ENCODE peak calls at places on chromosomes 6 and 20, in four cellular contexts. One of them, this sample, is unnamed.

GRCh38 chr6:111642463-111643158 is 36.9 kb upstream of the TRAF3IP2 start:
- DNase-seq in astrocyte: peak; percentile 28
- DNase-seq in heart left ventricle: no peak
- DNase-seq in IMR-90: peak; percentile 66
- DNase-seq in this sample: peak; percentile 68

GRCh38 chr20:3283222-3283820 is 44.3 kb upstream of the SLC4A11 start:
- DNase-seq in astrocyte: no peak
- DNase-seq in IMR-90: no peak
- DNase-seq in heart left ventricle: no peak
- DNase-seq in this sample: no peak

GRCh38 chr20:23937303-23938117 is 51.1 kb downstream of the GGTLC1 start:
- DNase-seq in IMR-90: peak; percentile 36
- DNase-seq in astrocyte: no peak
- DNase-seq in heart left ventricle: no peak
- DNase-seq in this sample: peak; percentile 57

GRCh38 chr20:2840138-2840966 is at the start of the genes PCED1A and VPS16:
- DNase-seq in IMR-90: peak; percentile 85
- DNase-seq in heart left ventricle: peak; percentile 95
- DNase-seq in astrocyte: peak; percentile 75
- DNase-seq in this sample: peak; percentile 50

GRCh38 chr6:19538086-19538485 is 299.1 kb upstream of the ID4 start:
- DNase-seq in astrocyte: no peak
- DNase-seq in IMR-90: no peak
- DNase-seq in heart left ventricle: no peak
- DNase-seq in this sample: peak; percentile 97

GRCh38 chr6:169789944-169790927 is 38.8 kb downstream of the ERMARD start:
- DNase-seq in astrocyte: peak; percentile 69
- DNase-seq in heart left ventricle: peak; percentile 89
- DNase-seq in IMR-90: peak; percentile 59
- DNase-seq in this sample: peak; percentile 74

GRCh38 chr6:18488004-18488403 is 100.9 kb downstream of the RNF144B start:
- DNase-seq in astrocyte: peak; percentile 47
- DNase-seq in heart left ventricle: no peak
- DNase-seq in IMR-90: no peak
- DNase-seq in this sample: peak; percentile 44

GRCh38 chr20:48789185-48789668 is 38.6 kb downstream of the PREX1 start:
- DNase-seq in IMR-90: no peak
- DNase-seq in astrocyte: no peak
- DNase-seq in heart left ventricle: no peak
- DNase-seq in this sample: no peak

GRCh38 chr6:167827588-167828324 is 1.0 kb downstream of the AFDN start:
- DNase-seq in astrocyte: no peak
- DNase-seq in IMR-90: peak; percentile 18
- DNase-seq in heart left ventricle: peak; percentile 72
- DNase-seq in this sample: no peak

GRCh38 chr20:47610247-47610944 is 108.7 kb downstream of the NCOA3 start:
- DNase-seq in heart left ventricle: no peak
- DNase-seq in IMR-90: peak; percentile 92
- DNase-seq in astrocyte: peak; percentile 92
- DNase-seq in this sample: peak; percentile 83

GRCh38 chr20:47502801-47503239 is 1.1 kb downstream of the NCOA3 start:
- DNase-seq in astrocyte: peak; percentile 33
- DNase-seq in IMR-90: peak; percentile 62
- DNase-seq in heart left ventricle: no peak
- DNase-seq in this sample: peak; percentile 51

GRCh38 chr6:7204726-7205125 is 97.0 kb downstream of the RREB1 start:
- DNase-seq in heart left ventricle: no peak
- DNase-seq in astrocyte: peak; percentile 52
- DNase-seq in IMR-90: peak; percentile 20
- DNase-seq in this sample: no peak

GRCh38 chr20:58982406-58983114 is 1.5 kb downstream of the NELFCD start:
- DNase-seq in heart left ventricle: no peak
- DNase-seq in astrocyte: no peak
- DNase-seq in IMR-90: no peak
- DNase-seq in this sample: no peak

GRCh38 chr6:30875244-30876038 is 8.9 kb upstream of the DDR1 start:
- DNase-seq in IMR-90: no peak
- DNase-seq in heart left ventricle: no peak
- DNase-seq in astrocyte: no peak
- DNase-seq in this sample: peak; percentile 62

GRCh38 chr20:14523090-14523489 is 185.7 kb upstream of the FLRT3 start:
- DNase-seq in astrocyte: no peak
- DNase-seq in heart left ventricle: no peak
- DNase-seq in IMR-90: no peak
- DNase-seq in this sample: peak; percentile 92

GRCh38 chr20:20206788-20207187 is 154.5 kb downstream of the CFAP61 start:
- DNase-seq in astrocyte: no peak
- DNase-seq in IMR-90: no peak
- DNase-seq in heart left ventricle: no peak
- DNase-seq in this sample: no peak

GRCh38 chr20:24934716-24935115 is 14.4 kb upstream of the CST7 start:
- DNase-seq in IMR-90: no peak
- DNase-seq in astrocyte: no peak
- DNase-seq in heart left ventricle: no peak
- DNase-seq in this sample: no peak

GRCh38 chr6:88806728-88807127 is 156.7 kb downstream of the RNGTT start:
- DNase-seq in heart left ventricle: no peak
- DNase-seq in IMR-90: no peak
- DNase-seq in astrocyte: no peak
- DNase-seq in this sample: no peak

GRCh38 chr20:17895641-17896246 is 72.8 kb downstream of the SNX5 start:
- DNase-seq in astrocyte: peak; percentile 63
- DNase-seq in heart left ventricle: peak; percentile 81
- DNase-seq in IMR-90: peak; percentile 70
- DNase-seq in this sample: peak; percentile 40

GRCh38 chr20:7302256-7302655 is 534.8 kb downstream of the BMP2 start:
- DNase-seq in astrocyte: no peak
- DNase-seq in IMR-90: no peak
- DNase-seq in heart left ventricle: no peak
- DNase-seq in this sample: peak; percentile 40

GRCh38 chr20:63633732-63634131 is 6.8 kb upstream of the GMEB2 start:
- DNase-seq in IMR-90: no peak
- DNase-seq in astrocyte: no peak
- DNase-seq in heart left ventricle: no peak
- DNase-seq in this sample: no peak

GRCh38 chr6:136761227-136761922 is 30.9 kb downstream of the MAP3K5 start:
- DNase-seq in IMR-90: peak; percentile 36
- DNase-seq in astrocyte: peak; percentile 39
- DNase-seq in heart left ventricle: no peak
- DNase-seq in this sample: no peak

GRCh38 chr6:71194730-71195129 is 93.9 kb upstream of the OGFRL1 start:
- DNase-seq in astrocyte: peak; percentile 80
- DNase-seq in heart left ventricle: no peak
- DNase-seq in IMR-90: peak; percentile 83
- DNase-seq in this sample: peak; percentile 55

GRCh38 chr20:33160681-33161080 is 7.3 kb upstream of the BPIFA2 start:
- DNase-seq in astrocyte: no peak
- DNase-seq in IMR-90: no peak
- DNase-seq in heart left ventricle: no peak
- DNase-seq in this sample: no peak

GRCh38 chr20:33162313-33162712 is 5.6 kb upstream of the BPIFA2 start:
- DNase-seq in astrocyte: no peak
- DNase-seq in IMR-90: no peak
- DNase-seq in heart left ventricle: no peak
- DNase-seq in this sample: no peak

GRCh38 chr20:33158637-33159385 is 9.1 kb upstream of the BPIFA2 start:
- DNase-seq in heart left ventricle: no peak
- DNase-seq in astrocyte: no peak
- DNase-seq in IMR-90: no peak
- DNase-seq in this sample: no peak

GRCh38 chr20:33162753-33163152 is 5.2 kb upstream of the BPIFA2 start:
- DNase-seq in heart left ventricle: no peak
- DNase-seq in astrocyte: no peak
- DNase-seq in IMR-90: no peak
- DNase-seq in this sample: no peak

GRCh38 chr20:33159713-33160112 is 8.2 kb upstream of the BPIFA2 start:
- DNase-seq in IMR-90: no peak
- DNase-seq in heart left ventricle: no peak
- DNase-seq in astrocyte: no peak
- DNase-seq in this sample: no peak
- TF ChIP-seq CTCF in IMR-90: no peak
- TF ChIP-seq CTCF in heart left ventricle: no peak
- TF ChIP-seq CTCF in astrocyte: no peak
- TF ChIP-seq CTCF in this sample: no peak

GRCh38 chr6:15526129-15526764 is 136.6 kb downstream of the DTNBP1 start:
- DNase-seq in IMR-90: no peak
- DNase-seq in astrocyte: no peak
- DNase-seq in heart left ventricle: no peak
- DNase-seq in this sample: no peak
- H3K36me3 ChIP-seq in IMR-90: peaks cover 31% of the 10 kb centered on the region
- H3K36me3 ChIP-seq in astrocyte: peaks cover 12% of the 10 kb centered on the region
- H3K36me3 ChIP-seq in heart left ventricle: peaks cover 24% of the 10 kb centered on the region
- H3K36me3 ChIP-seq in this sample: peaks cover 3% of the 10 kb centered on the region

DNA sequence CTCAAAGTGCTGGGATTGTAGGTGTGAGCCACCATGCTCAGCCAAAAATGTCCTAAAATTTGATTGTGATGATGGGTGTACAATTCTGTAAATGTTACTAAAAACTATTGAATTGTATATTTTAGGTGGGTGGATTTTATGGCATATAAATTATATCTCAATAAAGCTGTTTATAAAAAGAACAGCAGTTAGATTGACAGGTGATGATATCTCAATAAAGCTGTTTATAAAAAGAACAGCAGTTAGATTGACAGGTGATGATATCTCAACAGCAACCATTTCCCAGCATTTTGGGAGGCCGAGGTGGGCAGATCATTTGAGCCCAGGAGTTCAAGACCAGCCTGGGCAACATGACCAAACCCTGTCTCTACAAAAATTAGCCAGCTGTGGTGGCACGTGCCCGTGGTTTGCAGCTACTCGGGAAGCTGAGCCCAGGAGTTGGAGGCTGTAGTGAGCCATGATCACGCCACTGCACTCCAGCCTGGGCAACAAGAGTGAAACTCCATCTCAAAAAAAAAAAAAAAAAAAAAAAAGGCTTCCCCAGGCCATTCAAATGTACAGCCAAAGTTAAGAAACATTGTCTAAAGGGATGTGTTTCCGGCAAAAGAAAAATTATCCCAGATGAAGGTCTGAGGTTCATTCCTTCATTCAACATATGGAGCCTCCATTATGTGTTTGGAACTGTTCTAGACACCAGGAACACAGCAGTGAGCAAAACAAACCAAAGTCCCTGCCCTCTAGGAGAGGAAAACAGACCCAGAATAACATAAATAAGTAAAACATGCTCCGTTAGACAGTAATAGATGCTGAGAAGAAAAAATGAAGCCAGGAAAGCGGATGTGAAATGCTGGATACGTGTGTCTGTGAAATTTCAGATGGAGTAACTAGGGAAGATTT is 1.7 kb upstream of the RBCK1 start:
- DNase-seq in IMR-90: no peak
- DNase-seq in heart left ventricle: no peak
- DNase-seq in astrocyte: no peak
- DNase-seq in this sample: no peak
- H3K4me3 ChIP-seq in IMR-90: no peak overlapping the region
- H3K4me3 ChIP-seq in heart left ventricle: no peak overlapping the region
- H3K4me3 ChIP-seq in astrocyte: no peak overlapping the region
- H3K4me3 ChIP-seq in this sample: no peak overlapping the region

GRCh38 chr20:62123450-62124118 is 1.3 kb downstream of the LSM14B start:
- DNase-seq in IMR-90: peak; percentile 51
- DNase-seq in heart left ventricle: no peak
- DNase-seq in astrocyte: peak; percentile 63
- DNase-seq in this sample: peak; percentile 38
- TF ChIP-seq CTCF in IMR-90: peak; percentile 19
- TF ChIP-seq CTCF in heart left ventricle: no peak
- TF ChIP-seq CTCF in astrocyte: no peak
- TF ChIP-seq CTCF in this sample: peak; percentile 20

GRCh38 chr20:34452281-34452982 is 63.8 kb upstream of the DYNLRB1 start:
- DNase-seq in IMR-90: peak; percentile 57
- DNase-seq in heart left ventricle: no peak
- DNase-seq in astrocyte: no peak
- DNase-seq in this sample: no peak

GRCh38 chr20:34445177-34446065 is 70.8 kb upstream of the DYNLRB1 start:
- DNase-seq in astrocyte: no peak
- DNase-seq in IMR-90: no peak
- DNase-seq in heart left ventricle: no peak
- DNase-seq in this sample: no peak

GRCh38 chr20:34448517-34448916 is 67.7 kb upstream of the DYNLRB1 start:
- DNase-seq in heart left ventricle: no peak
- DNase-seq in astrocyte: no peak
- DNase-seq in IMR-90: no peak
- DNase-seq in this sample: no peak

GRCh38 chr20:34449674-34450592 is 66.3 kb upstream of the DYNLRB1 start:
- DNase-seq in heart left ventricle: no peak
- DNase-seq in astrocyte: no peak
- DNase-seq in IMR-90: no peak
- DNase-seq in this sample: no peak
- H3K36me3 ChIP-seq in heart left ventricle: peaks cover 57% of the 10 kb centered on the region
- H3K36me3 ChIP-seq in astrocyte: peaks cover 45% of the 10 kb centered on the region
- H3K36me3 ChIP-seq in IMR-90: peaks cover 31% of the 10 kb centered on the region
- H3K36me3 ChIP-seq in this sample: peaks cover 16% of the 10 kb centered on the region

GRCh38 chr6:123802697-123803455 is 789 bp upstream of the NKAIN2 start:
- DNase-seq in heart left ventricle: peak; percentile 84
- DNase-seq in astrocyte: peak; percentile 55
- DNase-seq in IMR-90: peak; percentile 54
- DNase-seq in this sample: peak; percentile 78
- H3K4me3 ChIP-seq in heart left ventricle: peak overlapping the region; percentile 61
- H3K4me3 ChIP-seq in astrocyte: peak overlapping the region; percentile 56
- H3K4me3 ChIP-seq in IMR-90: peak overlapping the region; percentile 37
- H3K4me3 ChIP-seq in this sample: peak overlapping the region; percentile 26

GRCh38 chr20:35145141-35145564 is 2.0 kb downstream of the EDEM2 start:
- DNase-seq in astrocyte: peak; percentile 50
- DNase-seq in IMR-90: peak; percentile 72
- DNase-seq in heart left ventricle: no peak
- DNase-seq in this sample: peak; percentile 65

GRCh38 chr20:35151739-35152138 is 4.6 kb upstream of the EDEM2 start:
- DNase-seq in heart left ventricle: no peak
- DNase-seq in astrocyte: no peak
- DNase-seq in IMR-90: peak; percentile 41
- DNase-seq in this sample: no peak

GRCh38 chr20:35146922-35147574 is at the start of gene EDEM2:
- DNase-seq in IMR-90: peak; percentile 96
- DNase-seq in heart left ventricle: peak; percentile 98
- DNase-seq in astrocyte: peak; percentile 91
- DNase-seq in this sample: peak; percentile 94

GRCh38 chr20:35144694-35145093 is 2.4 kb downstream of the EDEM2 start:
- DNase-seq in IMR-90: no peak
- DNase-seq in heart left ventricle: no peak
- DNase-seq in astrocyte: no peak
- DNase-seq in this sample: no peak

DNA sequence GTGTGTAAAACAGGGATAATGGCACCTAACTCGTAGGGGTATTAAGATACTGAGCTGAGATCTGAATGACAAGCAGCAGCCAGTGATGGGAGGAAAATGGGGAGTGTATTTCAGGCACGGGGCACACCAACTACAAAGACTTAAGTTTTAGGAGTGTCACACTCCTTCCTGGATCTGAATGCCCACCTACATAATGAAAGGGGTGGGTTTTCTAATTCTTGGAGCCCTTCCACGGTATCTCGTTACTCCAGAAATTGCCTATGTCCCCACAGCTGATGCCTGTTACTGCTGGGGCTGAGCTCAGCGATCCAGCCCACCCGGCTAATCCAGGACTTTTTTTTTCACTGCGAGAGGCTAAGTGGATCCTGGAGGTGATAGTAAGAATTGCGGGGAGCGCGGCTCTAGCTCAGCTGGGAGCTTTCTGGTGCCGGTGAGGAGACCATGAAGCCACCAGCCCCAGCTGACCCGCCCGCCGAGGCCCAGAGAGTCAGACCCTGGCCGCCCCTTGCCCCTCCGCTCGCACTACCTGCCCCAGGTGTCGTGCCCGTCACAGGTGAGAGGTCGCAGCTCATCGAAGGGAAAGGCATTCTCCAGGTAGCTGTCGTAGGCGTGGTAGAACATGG is 726 bp downstream of the EDEM2 start:
- DNase-seq in IMR-90: no peak
- DNase-seq in heart left ventricle: peak; percentile 67
- DNase-seq in astrocyte: no peak
- DNase-seq in this sample: no peak
- TF ChIP-seq CTCF in IMR-90: no peak
- TF ChIP-seq CTCF in heart left ventricle: no peak
- TF ChIP-seq CTCF in astrocyte: no peak
- TF ChIP-seq CTCF in this sample: no peak